ENCODE peak calls at places on chromosomes 5 and 9, in four cellular contexts. One of them, this sample, is unnamed.

GRCh38 chr5:100643473-100643872 is 108.3 kb downstream of the FAM174A start:
- DNase-seq in AG08395: no peak
- DNase-seq in ovary: no peak
- DNase-seq in activated T-cell treated with anti-CD3 and anti-CD28 coated beads, Interleukin-2, amount 50 U/mL, for 1 hour: no peak
- DNase-seq in this sample: no peak

GRCh38 chr5:41925555-41925946 is 470 bp downstream of the FBXO4 start:
- DNase-seq in AG08395: peak
- DNase-seq in ovary: peak
- DNase-seq in activated T-cell treated with anti-CD3 and anti-CD28 coated beads, Interleukin-2, amount 50 U/mL, for 1 hour: no peak
- DNase-seq in this sample: peak

GRCh38 chr5:55344392-55344992 is 36.7 kb downstream of the MTREX start:
- DNase-seq in AG08395: peak
- DNase-seq in ovary: peak
- DNase-seq in activated T-cell treated with anti-CD3 and anti-CD28 coated beads, Interleukin-2, amount 50 U/mL, for 1 hour: peak
- DNase-seq in this sample: peak

GRCh38 chr5:174312641-174313040 is 267.1 kb downstream of the NSG2 start:
- DNase-seq in AG08395: no peak
- DNase-seq in ovary: no peak
- DNase-seq in activated T-cell treated with anti-CD3 and anti-CD28 coated beads, Interleukin-2, amount 50 U/mL, for 1 hour: no peak
- DNase-seq in this sample: no peak

GRCh38 chr5:33984671-33985124 is at the start of gene SLC45A2:
- DNase-seq in AG08395: no peak
- DNase-seq in ovary: no peak
- DNase-seq in activated T-cell treated with anti-CD3 and anti-CD28 coated beads, Interleukin-2, amount 50 U/mL, for 1 hour: no peak
- DNase-seq in this sample: peak

GRCh38 chr9:35579130-35579529 is 25.9 kb upstream of the TESK1 start:
- DNase-seq in AG08395: no peak
- DNase-seq in ovary: no peak
- DNase-seq in activated T-cell treated with anti-CD3 and anti-CD28 coated beads, Interleukin-2, amount 50 U/mL, for 1 hour: no peak
- DNase-seq in this sample: no peak

GRCh38 chr5:54909911-54910870 is 75.2 kb downstream of the ESM1 start:
- DNase-seq in AG08395: no peak
- DNase-seq in ovary: no peak
- DNase-seq in activated T-cell treated with anti-CD3 and anti-CD28 coated beads, Interleukin-2, amount 50 U/mL, for 1 hour: no peak
- DNase-seq in this sample: peak

GRCh38 chr5:179906795-179907569 is 715 bp downstream of the TBC1D9B start:
- DNase-seq in AG08395: peak
- DNase-seq in ovary: peak
- DNase-seq in activated T-cell treated with anti-CD3 and anti-CD28 coated beads, Interleukin-2, amount 50 U/mL, for 1 hour: peak
- DNase-seq in this sample: peak

GRCh38 chr9:19114680-19115270 is 12.1 kb upstream of the HAUS6 start:
- DNase-seq in AG08395: peak
- DNase-seq in ovary: no peak
- DNase-seq in activated T-cell treated with anti-CD3 and anti-CD28 coated beads, Interleukin-2, amount 50 U/mL, for 1 hour: no peak
- DNase-seq in this sample: peak

GRCh38 chr5:172795401-172795977 is 24.5 kb upstream of the DUSP1 start:
- DNase-seq in AG08395: peak
- DNase-seq in ovary: peak
- DNase-seq in activated T-cell treated with anti-CD3 and anti-CD28 coated beads, Interleukin-2, amount 50 U/mL, for 1 hour: no peak
- DNase-seq in this sample: peak

GRCh38 chr5:61623401-61624069 is 291.5 kb downstream of the ZSWIM6 start:
- DNase-seq in AG08395: no peak
- DNase-seq in ovary: no peak
- DNase-seq in activated T-cell treated with anti-CD3 and anti-CD28 coated beads, Interleukin-2, amount 50 U/mL, for 1 hour: no peak
- DNase-seq in this sample: peak

GRCh38 chr9:14211564-14211963 is 102.4 kb downstream of the NFIB start:
- DNase-seq in AG08395: no peak
- DNase-seq in ovary: no peak
- DNase-seq in activated T-cell treated with anti-CD3 and anti-CD28 coated beads, Interleukin-2, amount 50 U/mL, for 1 hour: no peak
- DNase-seq in this sample: no peak

GRCh38 chr9:99677281-99677680 is 144.4 kb upstream of the NR4A3 start:
- DNase-seq in AG08395: no peak
- DNase-seq in ovary: no peak
- DNase-seq in activated T-cell treated with anti-CD3 and anti-CD28 coated beads, Interleukin-2, amount 50 U/mL, for 1 hour: no peak
- DNase-seq in this sample: peak

GRCh38 chr9:5389109-5389732 is 48.5 kb downstream of the PLGRKT start:
- DNase-seq in AG08395: peak
- DNase-seq in ovary: no peak
- DNase-seq in activated T-cell treated with anti-CD3 and anti-CD28 coated beads, Interleukin-2, amount 50 U/mL, for 1 hour: no peak
- DNase-seq in this sample: peak

GRCh38 chr9:131701789-131702337 is 38.0 kb downstream of the RAPGEF1 start:
- DNase-seq in AG08395: no peak
- DNase-seq in ovary: no peak
- DNase-seq in activated T-cell treated with anti-CD3 and anti-CD28 coated beads, Interleukin-2, amount 50 U/mL, for 1 hour: no peak
- DNase-seq in this sample: peak

GRCh38 chr5:72291601-72292000 is 28.4 kb downstream of the MRPS27 start:
- DNase-seq in AG08395: no peak
- DNase-seq in ovary: no peak
- DNase-seq in activated T-cell treated with anti-CD3 and anti-CD28 coated beads, Interleukin-2, amount 50 U/mL, for 1 hour: no peak
- DNase-seq in this sample: no peak

GRCh38 chr9:504921-505821 is 290.5 kb downstream of the DOCK8 start:
- DNase-seq in AG08395: peak
- DNase-seq in ovary: peak
- DNase-seq in activated T-cell treated with anti-CD3 and anti-CD28 coated beads, Interleukin-2, amount 50 U/mL, for 1 hour: peak
- DNase-seq in this sample: no peak

GRCh38 chr5:175378444-175379028 is 65.4 kb downstream of the DRD1 start:
- DNase-seq in AG08395: peak
- DNase-seq in ovary: no peak
- DNase-seq in activated T-cell treated with anti-CD3 and anti-CD28 coated beads, Interleukin-2, amount 50 U/mL, for 1 hour: no peak
- DNase-seq in this sample: peak

GRCh38 chr9:97889941-97890557 is 32.3 kb downstream of the TRMO start:
- DNase-seq in AG08395: peak
- DNase-seq in ovary: no peak
- DNase-seq in activated T-cell treated with anti-CD3 and anti-CD28 coated beads, Interleukin-2, amount 50 U/mL, for 1 hour: peak
- DNase-seq in this sample: peak